ENCODE peak calls at places on chromosome 15, in ten cellular contexts. I is CD8-positive, alpha-beta T cell; X is MCF 10A; G is progenitor cell of endocrine pancreas; F is cardiac fibroblast; Z is neural crest cell; K is psoas muscle; D is endothelial cell of umbilical vein; V is esophagus squamous epithelium; P is AG09319. A is an unnamed sample.
A peak's percentile ranks its signal among the peaks of the same experiment; 100 is the strongest.

GRCh38 chr15:69782809-69783208 is 314.9 kb downstream of the TLE3 start:
- DNase-seq in V (no peak), D (no peak), K (no peak), X (no peak), Z (no peak), I (no peak), F (no peak), P (no peak), G (no peak), A (no peak)

GRCh38 chr15:65460948-65461347 is 38.2 kb upstream of the IGDCC4 start:
- DNase-seq in G (no peak), D (no peak), I (no peak), P (no peak), Z (no peak), X (no peak), F (peak; percentile 4), V (no peak), K (no peak), A (no peak)

GRCh38 chr15:98440917-98441316 is 207.4 kb upstream of the IGF1R start:
- DNase-seq in G (no peak), P (no peak), K (no peak), V (no peak), X (no peak), D (no peak), Z (no peak), F (no peak), I (no peak), A (no peak)

GRCh38 chr15:28023422-28023821 is 75.7 kb downstream of the OCA2 start:
- DNase-seq in K (no peak), G (no peak), V (no peak), Z (no peak), D (no peak), I (no peak), X (no peak), F (no peak), P (no peak), A (no peak)

GRCh38 chr15:101578443-101578894 is 73.7 kb downstream of the TM2D3 start:
- DNase-seq in I (no peak), Z (peak; percentile 18), X (peak; percentile 26), D (no peak), K (peak; percentile 40), F (peak; percentile 33), G (peak; percentile 25), P (no peak), V (no peak), A (peak; percentile 86)

GRCh38 chr15:70882361-70882760 is 9.9 kb downstream of the THAP10 start:
- DNase-seq in V (no peak), K (no peak), Z (no peak), I (no peak), D (no peak), F (no peak), G (no peak), P (no peak), X (no peak), A (no peak)

GRCh38 chr15:64776402-64776786 is 1.0 kb upstream of the RBPMS2 start:
- DNase-seq in I (no peak), X (no peak), K (no peak), D (no peak), V (no peak), Z (no peak), G (peak; percentile 14), P (no peak), F (no peak), A (peak; percentile 80)

GRCh38 chr15:64901914-64902313 is 9.8 kb upstream of the ANKDD1A start:
- DNase-seq in P (no peak), I (no peak), Z (no peak), X (no peak), K (no peak), G (no peak), D (no peak), F (no peak), V (no peak), A (no peak)

DNA sequence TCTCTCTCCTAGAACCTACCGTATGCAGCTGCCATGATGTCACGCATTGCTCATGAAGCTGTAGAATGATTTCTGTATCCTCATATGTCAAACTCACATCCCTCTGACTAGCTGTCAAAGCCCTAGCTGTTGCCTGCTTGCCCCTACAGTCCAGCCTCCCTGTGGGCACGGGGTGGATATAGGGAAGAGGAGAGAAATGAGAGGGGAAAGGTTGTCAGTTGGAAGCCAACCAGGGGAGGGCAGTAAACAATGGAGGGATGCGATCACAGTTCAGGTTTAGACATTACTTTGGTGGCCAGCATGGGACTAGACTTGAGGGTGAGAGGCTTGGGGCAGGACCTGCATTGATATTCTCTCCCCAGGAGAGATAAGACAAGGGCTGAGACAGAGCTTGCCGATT is 1.7 kb upstream of the HDGFL3 start:
- DNase-seq in K (no peak), F (no peak), G (no peak), P (no peak), V (no peak), I (no peak), Z (no peak), X (no peak), D (no peak), A (peak; percentile 72)
- TF ChIP-seq CTCF in K (no peak), F (no peak), G (no peak), P (no peak), V (no peak), I (no peak), Z (no peak), X (no peak), D (no peak), A (peak; percentile 58)

DNA sequence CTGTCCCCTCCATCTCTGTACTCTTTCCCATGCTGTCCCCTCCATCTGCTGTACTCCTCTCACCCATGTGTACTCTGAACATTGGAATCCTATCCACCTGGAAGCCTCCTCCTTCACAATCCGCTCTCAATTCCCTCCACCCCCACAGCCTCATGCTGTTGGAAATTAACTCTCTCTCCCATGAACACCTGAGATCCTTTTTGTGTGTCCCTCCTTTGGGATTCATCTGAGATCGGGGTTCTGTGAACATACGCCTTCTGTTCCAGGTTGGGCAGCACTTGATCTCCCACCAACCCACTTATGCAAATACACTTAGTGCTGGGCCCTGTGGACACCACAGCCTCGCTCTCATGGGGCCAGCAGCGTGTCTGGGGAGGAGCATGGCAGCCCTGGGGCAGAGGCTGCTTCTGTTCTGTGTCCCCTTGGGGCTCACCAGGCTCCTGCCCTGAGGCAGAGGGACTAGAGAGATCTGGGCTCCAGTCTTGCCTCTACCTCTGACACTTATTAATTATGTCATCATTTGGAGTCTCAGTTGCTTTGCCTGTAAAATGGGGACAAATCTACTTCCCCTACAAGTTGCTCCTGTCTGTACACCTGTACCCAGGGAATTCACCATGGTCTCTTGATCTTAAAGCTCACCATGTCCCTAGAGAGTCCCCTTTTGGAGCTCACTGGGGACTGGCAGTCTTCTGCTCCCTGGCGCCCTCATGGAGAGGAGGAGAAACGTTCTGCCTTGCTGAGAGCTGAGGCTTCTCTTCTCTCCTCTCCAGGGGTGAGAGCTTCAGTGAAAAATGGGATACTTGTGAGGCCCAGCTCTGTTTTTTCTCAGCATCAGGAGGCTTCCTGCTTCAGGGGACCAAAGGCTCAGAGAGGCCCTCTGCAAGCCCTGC is 42.7 kb downstream of the ITGA11 start:
- DNase-seq in F (no peak), I (no peak), G (no peak), Z (no peak), X (no peak), V (no peak), D (no peak), P (no peak), K (no peak), A (peak; percentile 71)
- TF ChIP-seq CTCF in F (peak; percentile 19), I (no peak), G (no peak), Z (no peak), X (no peak), V (no peak), D (no peak), P (no peak), K (no peak), A (peak; percentile 53)

DNA sequence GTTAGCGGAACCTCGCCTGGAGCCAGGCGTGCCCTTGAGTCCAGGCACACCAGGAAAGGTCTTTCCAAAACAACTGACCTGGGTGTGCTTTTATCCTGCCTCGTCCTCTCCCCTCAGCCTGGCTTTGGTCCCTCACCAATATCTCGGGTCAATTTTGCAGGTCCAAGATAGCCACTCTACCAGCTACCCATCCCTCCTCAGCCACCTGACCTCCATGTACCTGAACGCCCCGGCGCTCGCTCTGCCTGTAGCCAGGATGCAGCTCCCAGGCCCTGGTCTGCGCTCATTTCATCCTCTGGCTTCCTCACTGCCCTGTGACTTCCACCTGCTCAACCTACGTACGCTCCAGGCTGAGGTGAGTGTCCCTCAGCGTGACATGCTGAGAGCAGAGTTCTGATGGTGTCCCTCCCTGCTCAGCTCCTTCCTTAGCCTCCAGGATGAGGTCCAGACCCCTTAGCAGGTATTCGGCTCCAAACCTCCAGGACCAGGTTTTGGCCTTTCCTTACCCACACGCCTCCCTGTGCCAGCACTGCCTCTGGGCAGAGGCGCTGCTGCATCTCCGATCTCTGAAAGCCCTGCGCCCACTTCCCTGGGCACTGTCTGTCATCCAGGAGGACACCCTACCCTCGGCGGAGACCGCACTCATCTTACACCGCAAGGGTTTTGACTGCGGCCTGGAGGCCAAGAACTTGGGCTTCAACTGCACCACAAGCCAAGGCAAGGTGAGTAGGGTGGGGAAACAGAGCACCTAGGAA is 14.1 kb downstream of the HDDC3 start:
- DNase-seq in F (no peak), G (no peak), P (no peak), X (no peak), I (no peak), V (no peak), D (no peak), Z (no peak), K (no peak), A (no peak)
- TF ChIP-seq CTCF in F (no peak), G (no peak), P (no peak), X (no peak), I (no peak), V (no peak), D (no peak), Z (no peak), K (no peak), A (no peak)

GRCh38 chr15:77653832-77654480 is 21.2 kb upstream of the LINGO1 start:
- DNase-seq in X (no peak), D (no peak), K (no peak), F (no peak), V (no peak), G (no peak), I (no peak), Z (no peak), P (no peak), A (no peak)

GRCh38 chr15:77657629-77658238 is 25.0 kb upstream of the LINGO1 start:
- DNase-seq in F (no peak), K (no peak), G (no peak), I (no peak), Z (no peak), V (no peak), X (no peak), P (no peak), D (no peak), A (no peak)

GRCh38 chr15:77656294-77656693 is 23.6 kb upstream of the LINGO1 start:
- DNase-seq in X (no peak), V (no peak), G (no peak), D (no peak), K (no peak), P (no peak), I (no peak), Z (no peak), F (no peak), A (no peak)

GRCh38 chr15:77659350-77660321 is 26.9 kb upstream of the LINGO1 start:
- DNase-seq in K (peak; percentile 41), F (peak; percentile 63), D (peak; percentile 22), Z (peak; percentile 56), G (peak; percentile 44), I (no peak), P (peak; percentile 4), V (no peak), X (peak; percentile 69), A (peak; percentile 89)

DNA sequence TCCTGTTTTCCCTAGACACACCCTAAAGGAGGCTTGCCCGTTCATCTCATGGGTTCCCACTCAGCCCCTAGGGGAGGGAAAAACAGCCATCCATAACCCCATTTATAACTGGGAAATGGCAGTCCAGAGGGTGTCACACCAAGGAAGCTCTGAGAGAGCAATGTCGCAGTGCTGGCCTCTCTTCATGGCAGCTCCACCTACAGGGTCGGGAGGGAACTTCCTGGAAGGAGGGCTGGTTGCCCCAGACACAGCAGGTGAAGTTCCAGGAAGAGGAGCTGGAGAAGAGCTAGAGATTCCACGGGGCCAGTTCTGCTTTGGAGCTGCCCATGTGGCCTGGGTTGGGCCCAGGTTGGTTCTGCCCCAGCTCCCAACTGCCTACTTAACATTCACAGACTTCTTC is 22.3 kb upstream of the LINGO1 start:
- DNase-seq in G (no peak), I (no peak), F (no peak), X (peak; percentile 27), P (no peak), Z (peak; percentile 33), D (no peak), V (no peak), K (no peak), A (peak; percentile 92)
- TF ChIP-seq CTCF in G (peak; percentile 54), I (no peak), F (peak; percentile 34), X (peak; percentile 24), P (no peak), Z (peak; percentile 55), D (peak; percentile 23), V (no peak), K (no peak), A (peak; percentile 83)